ENCODE peak calls at places on chromosome 1, in four cellular contexts. V is GM23338, I is suprapubic skin, F is K562. Q is an unnamed sample.

GRCh38 chr1:167645625-167646410 is 15.8 kb downstream of the RCSD1 start:
- DNase-seq in V (no peak), I (no peak), F (no peak), Q (no peak)

GRCh38 chr1:39955547-39956539 is 898 bp downstream of the MFSD2A start:
- DNase-seq in V (peak; percentile 62), I (peak; percentile 75), F (no peak), Q (no peak)

GRCh38 chr1:42950146-42950480 is 8.6 kb downstream of the SLC2A1 start:
- DNase-seq in V (no peak), I (no peak), F (no peak), Q (no peak)

GRCh38 chr1:176119549-176119948 is 87.5 kb downstream of the COP1 start:
- DNase-seq in V (peak; percentile 44), I (no peak), F (peak; percentile 9), Q (no peak)

GRCh38 chr1:212727386-212728181 is 27.9 kb upstream of the BATF3 start:
- DNase-seq in V (no peak), I (no peak), F (no peak), Q (no peak)

GRCh38 chr1:204142032-204142974 is 9.5 kb downstream of the ETNK2 start:
- DNase-seq in V (no peak), I (no peak), F (no peak), Q (no peak)

GRCh38 chr1:162908780-162909179 is 47.8 kb upstream of the CCDC190 start:
- DNase-seq in V (no peak), I (no peak), F (no peak), Q (no peak)

GRCh38 chr1:27656157-27656893 is 15.7 kb downstream of the IFI6 start:
- DNase-seq in V (peak; percentile 91), I (peak; percentile 90), F (no peak), Q (no peak)

GRCh38 chr1:39087109-39087834 is 61.1 kb downstream of the NDUFS5 start:
- DNase-seq in V (no peak), I (no peak), F (no peak), Q (no peak)

GRCh38 chr1:43143441-43143888 is 28.6 kb downstream of the EBNA1BP2 start:
- DNase-seq in V (peak; percentile 91), I (no peak), F (peak; percentile 75), Q (no peak)

GRCh38 chr1:91744973-91745648 is 140.8 kb downstream of the TGFBR3 start:
- DNase-seq in V (no peak), I (no peak), F (no peak), Q (peak; percentile 67)

GRCh38 chr1:234963180-234963903 is 165.3 kb downstream of the TOMM20 start:
- DNase-seq in V (no peak), I (peak; percentile 88), F (peak; percentile 76), Q (peak; percentile 55)

GRCh38 chr1:61481313-61481712 is 243.6 kb downstream of the TM2D1 start:
- DNase-seq in V (no peak), I (no peak), F (no peak), Q (no peak)

GRCh38 chr1:159171688-159172501 is 480 bp downstream of the CADM3 start:
- DNase-seq in V (peak; percentile 73), I (no peak), F (no peak), Q (no peak)

GRCh38 chr1:108643492-108644333 is 17.2 kb downstream of the HENMT1 start:
- DNase-seq in V (peak; percentile 80), I (no peak), F (peak; percentile 60), Q (peak; percentile 57)

GRCh38 chr1:178086294-178087255 is 7.3 kb upstream of the RASAL2 start:
- DNase-seq in V (no peak), I (no peak), F (no peak), Q (no peak)

GRCh38 chr1:90723561-90724108 is 6.5 kb upstream of the BARHL2 start:
- DNase-seq in V (peak; percentile 95), I (no peak), F (no peak), Q (no peak)

GRCh38 chr1:229059671-229060079 is 211.2 kb upstream of the RAB4A start:
- DNase-seq in V (no peak), I (no peak), F (no peak), Q (no peak)

GRCh38 chr1:220316291-220316690 is 44.0 kb upstream of the RAB3GAP2 start:
- DNase-seq in V (no peak), I (no peak), F (no peak), Q (no peak)

GRCh38 chr1:76868916-76869315 is 1.6 kb downstream of the ST6GALNAC5 start:
- DNase-seq in V (peak; percentile 74), I (no peak), F (no peak), Q (no peak)

GRCh38 chr1:65068202-65069011 is 79.6 kb upstream of the AK4 start:
- DNase-seq in V (peak; percentile 33), I (no peak), F (peak; percentile 41), Q (peak; percentile 22)

GRCh38 chr1:218384576-218384975 is 39.4 kb downstream of the TGFB2 start:
- DNase-seq in V (no peak), I (no peak), F (no peak), Q (no peak)

GRCh38 chr1:214859647-214860046 is 222.9 kb upstream of the KCNK2 start:
- DNase-seq in V (no peak), I (no peak), F (no peak), Q (no peak)

GRCh38 chr1:22557341-22557950 is 5.8 kb upstream of the EPHA8 start:
- DNase-seq in V (no peak), I (no peak), F (no peak), Q (no peak)

GRCh38 chr1:202663141-202663540 is 47.1 kb downstream of the SYT2 start:
- DNase-seq in V (no peak), I (no peak), F (no peak), Q (no peak)

GRCh38 chr1:212556822-212557549 is 51.6 kb upstream of the ATF3 start:
- DNase-seq in V (no peak), I (no peak), F (no peak), Q (no peak)

DNA sequence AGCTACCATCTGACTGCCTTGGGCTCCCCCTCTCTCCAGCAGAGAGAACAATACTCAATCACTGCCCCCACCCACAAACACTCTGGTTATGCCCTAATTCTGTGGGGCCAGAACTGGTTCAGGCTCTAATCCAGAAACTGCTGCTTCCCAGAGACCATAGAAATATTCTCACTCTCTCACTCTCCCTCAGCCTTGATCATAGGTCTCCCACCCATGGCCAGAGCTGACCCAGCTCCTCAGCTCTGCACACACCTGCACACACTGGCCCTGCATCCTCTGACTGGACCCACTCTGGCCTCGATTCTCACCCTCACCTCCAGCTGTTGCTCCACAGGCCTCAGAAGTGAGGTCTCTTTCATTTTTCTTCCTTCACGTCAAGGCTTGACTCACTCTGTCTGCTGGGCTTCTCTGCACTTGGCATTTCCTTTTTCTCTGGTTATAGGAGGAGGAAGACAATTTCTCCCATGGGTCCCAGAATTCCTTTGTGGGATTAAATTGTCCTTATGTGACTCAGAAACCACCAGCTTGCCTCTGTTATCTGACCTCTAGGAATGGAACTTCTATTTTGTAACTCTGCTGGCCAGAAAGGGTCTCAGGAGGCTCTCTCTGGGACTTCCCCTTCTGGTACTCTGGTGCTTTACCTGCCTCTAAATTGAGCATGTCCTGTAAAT is 15.6 kb upstream of the ZMYM6 start:
- DNase-seq in V (no peak), I (no peak), F (no peak), Q (no peak)
- TF ChIP-seq POLR2AphosphoS5 in V (no peak), I (no peak), F (no peak), Q (no peak)

DNA sequence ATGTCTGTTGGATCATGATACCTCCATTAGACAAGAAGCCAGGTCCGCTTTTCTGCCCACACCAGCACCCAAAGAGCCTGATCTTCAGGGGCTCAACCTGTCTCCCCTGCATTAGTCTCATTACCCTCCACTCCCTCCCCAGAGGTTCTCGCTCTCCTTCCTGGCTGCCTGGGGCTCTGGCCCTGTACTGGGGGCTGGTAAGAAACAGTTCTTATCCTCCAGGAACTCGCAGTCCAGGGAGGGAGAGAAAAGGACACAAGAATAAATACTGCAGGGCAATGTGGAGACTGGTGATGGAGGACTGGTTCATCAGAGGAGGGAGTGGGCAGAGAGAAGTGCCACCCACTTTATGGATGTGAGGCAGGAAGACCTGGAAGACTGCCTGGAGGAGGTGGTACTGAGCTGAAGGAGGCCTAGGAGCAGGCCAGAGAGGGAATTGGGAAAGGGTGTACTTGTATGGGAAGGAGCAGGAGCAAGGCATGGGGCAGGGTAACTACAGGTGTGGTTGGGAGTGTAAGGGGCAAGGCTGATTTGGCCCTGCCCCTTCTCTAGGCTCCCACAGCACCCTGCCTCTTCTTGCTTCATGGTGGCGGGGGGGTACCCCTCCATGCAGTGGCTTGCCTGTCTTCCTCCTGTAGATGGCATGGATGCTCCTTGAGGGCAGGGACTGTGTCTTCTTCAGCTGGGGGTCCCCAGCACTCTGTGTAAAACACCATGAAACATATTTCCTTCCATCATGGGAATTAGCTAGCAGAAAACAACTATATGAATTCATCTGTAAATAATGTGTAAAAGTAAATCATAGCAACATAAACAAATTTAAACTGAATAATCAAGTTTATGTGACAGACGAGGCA is 5.0 kb downstream of the LRRC71 start:
- DNase-seq in V (no peak), I (no peak), F (no peak), Q (no peak)
- TF ChIP-seq CTCF in V (no peak), I (no peak), F (no peak), Q (no peak)

GRCh38 chr1:216389774-216390173 is 33.5 kb downstream of the USH2A start:
- DNase-seq in V (no peak), I (no peak), F (no peak), Q (no peak)

GRCh38 chr1:216388558-216388957 is 34.7 kb downstream of the USH2A start:
- DNase-seq in V (peak; percentile 74), I (no peak), F (no peak), Q (no peak)

DNA sequence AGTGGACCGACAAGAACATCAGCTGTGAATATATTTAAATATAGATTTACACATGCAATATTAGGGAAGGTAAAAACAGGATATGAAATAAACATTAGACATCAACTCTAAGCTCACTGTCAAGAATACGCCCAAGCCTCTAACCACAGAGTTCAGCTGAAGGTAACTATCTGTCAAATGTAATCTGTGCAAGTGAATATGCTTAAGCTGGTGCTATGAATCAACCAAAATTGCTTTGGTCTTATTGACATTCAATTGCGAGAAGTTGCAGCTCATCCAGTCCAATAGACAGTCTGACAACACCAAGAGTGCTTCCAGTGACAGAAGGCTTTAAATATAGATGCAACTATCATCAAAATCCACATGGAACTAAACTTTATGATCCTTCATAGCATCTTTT is 32.3 kb downstream of the USH2A start:
- DNase-seq in V (no peak), I (no peak), F (no peak), Q (no peak)
- TF ChIP-seq POLR2AphosphoS5 in V (no peak), I (no peak), F (no peak), Q (no peak)

GRCh38 chr1:41426201-41426890 is 58.1 kb downstream of the EDN2 start:
- DNase-seq in V (no peak), I (no peak), F (no peak), Q (no peak)

GRCh38 chr1:41424581-41425118 is 59.8 kb downstream of the EDN2 start:
- DNase-seq in V (no peak), I (no peak), F (no peak), Q (no peak)

GRCh38 chr1:41422306-41422705 is 61.1 kb downstream of the FOXO6 start:
- DNase-seq in V (no peak), I (no peak), F (no peak), Q (no peak)

GRCh38 chr1:41425369-41425768 is 59.1 kb downstream of the EDN2 start:
- DNase-seq in V (no peak), I (no peak), F (no peak), Q (no peak)

GRCh38 chr1:41423511-41424191 is 60.8 kb downstream of the EDN2 start:
- DNase-seq in V (peak; percentile 70), I (no peak), F (peak; percentile 53), Q (no peak)
- TF ChIP-seq CTCF in V (peak; percentile 50), I (no peak), F (peak; percentile 63), Q (peak; percentile 46)

Q was measured in prostate gland.